ENCODE peak calls at places on chromosome 11, in seven cellular contexts. O, I, C, R, P, U and M are unnamed samples.
A peak's percentile ranks its signal among the peaks of the same experiment; 100 is the strongest.

GRCh38 chr11:5004429-5005274 is 10.0 kb downstream of the OR51L1 start:
- DNase-seq in O (no peak), I (no peak), C (peak; percentile 65), R (no peak), P (peak; percentile 41), U (no peak), M (no peak)

GRCh38 chr11:118050208-118050891 is 26.5 kb upstream of the TMPRSS4 start:
- DNase-seq in O (no peak), I (no peak), C (no peak), R (no peak), P (no peak), U (no peak), M (no peak)

GRCh38 chr11:17883946-17884345 is 128.9 kb downstream of the SERGEF start:
- DNase-seq in O (no peak), I (no peak), C (no peak), R (no peak), P (no peak), U (no peak), M (no peak)

GRCh38 chr11:66071326-66071870 is 1.3 kb downstream of the PACS1 start:
- DNase-seq in O (peak; percentile 38), I (peak; percentile 15), C (no peak), R (no peak), P (no peak), U (no peak), M (no peak)

GRCh38 chr11:67409261-67409666 is 5.4 kb downstream of the TBC1D10C start:
- DNase-seq in O (peak; percentile 84), I (peak; percentile 63), C (no peak), R (peak; percentile 57), P (no peak), U (no peak), M (no peak)

GRCh38 chr11:72309074-72309598 is 65.2 kb upstream of the PHOX2A start:
- DNase-seq in O (no peak), I (no peak), C (no peak), R (no peak), P (no peak), U (no peak), M (no peak)

GRCh38 chr11:59401262-59401552 is 25.0 kb downstream of the OR5A2 start:
- DNase-seq in O (no peak), I (no peak), C (no peak), R (no peak), P (no peak), U (no peak), M (no peak)

GRCh38 chr11:113365895-113366294 is 21.7 kb upstream of the ANKK1 start:
- DNase-seq in O (peak; percentile 48), I (no peak), C (no peak), R (no peak), P (no peak), U (no peak), M (no peak)

GRCh38 chr11:3808846-3809623 is 675 bp downstream of the PGAP2 start:
- DNase-seq in O (peak; percentile 56), I (peak; percentile 27), C (no peak), R (no peak), P (peak; percentile 31), U (no peak), M (no peak)

GRCh38 chr11:78083036-78083435 is 3.4 kb upstream of the NDUFC2 start:
- DNase-seq in O (no peak), I (no peak), C (no peak), R (no peak), P (no peak), U (no peak), M (no peak)

GRCh38 chr11:69449320-69450063 is 32.0 kb upstream of the LINC01488 start:
- DNase-seq in O (no peak), I (no peak), C (no peak), R (no peak), P (no peak), U (no peak), M (no peak)

GRCh38 chr11:123450593-123450992 is 20.5 kb downstream of the GRAMD1B start:
- DNase-seq in O (no peak), I (no peak), C (no peak), R (no peak), P (no peak), U (no peak), M (no peak)

GRCh38 chr11:121446752-121447156 is 5.4 kb upstream of the SORL1 start:
- DNase-seq in O (no peak), I (no peak), C (peak; percentile 23), R (no peak), P (no peak), U (no peak), M (no peak)

GRCh38 chr11:16779436-16779835 is 41.0 kb downstream of the C11orf58 start:
- DNase-seq in O (no peak), I (no peak), C (no peak), R (no peak), P (no peak), U (no peak), M (peak; percentile 55)

GRCh38 chr11:40819230-40819629 is 640.2 kb downstream of the LRRC4C start:
- DNase-seq in O (no peak), I (no peak), C (no peak), R (no peak), P (no peak), U (no peak), M (no peak)

GRCh38 chr11:5941951-5942350 is at the start of gene OR56A3:
- DNase-seq in O (no peak), I (no peak), C (no peak), R (no peak), P (no peak), U (no peak), M (no peak)

GRCh38 chr11:33617672-33618362 is 82.8 kb downstream of the C11orf91 start:
- DNase-seq in O (no peak), I (no peak), C (no peak), R (no peak), P (no peak), U (no peak), M (no peak)

GRCh38 chr11:36156486-36157150 is 132.6 kb downstream of the COMMD9 start:
- DNase-seq in O (no peak), I (no peak), C (no peak), R (no peak), P (no peak), U (no peak), M (no peak)

GRCh38 chr11:112806876-112807275 is 154.3 kb upstream of the NCAM1 start:
- DNase-seq in O (no peak), I (no peak), C (peak; percentile 84), R (no peak), P (no peak), U (no peak), M (no peak)

GRCh38 chr11:34161812-34162506 is 56.5 kb downstream of the NAT10 start:
- DNase-seq in O (no peak), I (no peak), C (no peak), R (peak; percentile 49), P (no peak), U (no peak), M (no peak)

GRCh38 chr11:33412231-33412630 is 155.1 kb downstream of the HIPK3 start:
- DNase-seq in O (no peak), I (no peak), C (no peak), R (no peak), P (no peak), U (no peak), M (no peak)

GRCh38 chr11:126197277-126197939 is 14.0 kb downstream of the RPUSD4 start:
- DNase-seq in O (no peak), I (no peak), C (no peak), R (no peak), P (no peak), U (no peak), M (no peak)

GRCh38 chr11:118084247-118084646 is 2.5 kb downstream of the SMIM35 start:
- DNase-seq in O (no peak), I (no peak), C (no peak), R (no peak), P (no peak), U (no peak), M (no peak)

GRCh38 chr11:115505165-115505564 is 950 bp upstream of the CADM1 start:
- DNase-seq in O (no peak), I (no peak), C (peak; percentile 63), R (no peak), P (no peak), U (no peak), M (no peak)

GRCh38 chr11:118771481-118772278 is 19.3 kb downstream of the DDX6 start:
- DNase-seq in O (no peak), I (no peak), C (no peak), R (no peak), P (no peak), U (no peak), M (no peak)

GRCh38 chr11:115497303-115497702 is 6.9 kb downstream of the CADM1 start:
- DNase-seq in O (no peak), I (no peak), C (peak; percentile 30), R (no peak), P (no peak), U (no peak), M (no peak)